ENCODE peak calls at places on chromosomes 16 and 17, in eight cellular contexts. K is hippocampal formation; X is HCT116; E is NCI-H1105; W is T47D; L is HTR-8/SVneo; N is DMS 273 treated with DMSO at 0.1 percent for 48 hours; O is activated T-cell treated with anti-CD3 and anti-CD28 coated beads, Interleukin-2, amount 50 U/mL, for 48 hours. Y is an unnamed sample.

GRCh38 chr16:57147381-57148191 is 38.3 kb downstream of the PSME3IP1 start:
- DNase-seq in K (no peak), X (no peak), E (no peak), W (no peak), L (no peak), N (no peak), O (no peak), Y (no peak)

GRCh38 chr16:71722801-71723536 is 1.5 kb downstream of the PHLPP2 start:
- DNase-seq in K (no peak), X (peak), E (peak), W (peak), L (peak), N (no peak), O (peak), Y (peak)

GRCh38 chr17:17935321-17936271 is 36.6 kb downstream of the TOM1L2 start:
- DNase-seq in K (no peak), X (no peak), E (no peak), W (no peak), L (peak), N (no peak), O (no peak), Y (no peak)

GRCh38 chr16:25729188-25729587 is 37.4 kb downstream of the HS3ST4 start:
- DNase-seq in K (no peak), X (no peak), E (no peak), W (no peak), L (no peak), N (no peak), O (no peak), Y (no peak)

GRCh38 chr17:28684963-28685362 is 23.0 kb downstream of the SUPT6H start:
- DNase-seq in K (peak), X (no peak), E (no peak), W (peak), L (peak), N (peak), O (no peak), Y (no peak)

GRCh38 chr17:6420173-6420641 is 14.7 kb downstream of the AIPL1 start:
- DNase-seq in K (no peak), X (no peak), E (no peak), W (peak), L (no peak), N (no peak), O (peak), Y (no peak)

GRCh38 chr16:51243836-51244483 is 92.9 kb upstream of the SALL1 start:
- DNase-seq in K (no peak), X (no peak), E (no peak), W (no peak), L (no peak), N (no peak), O (no peak), Y (no peak)

GRCh38 chr17:83106913-83107655 is 27.7 kb downstream of the METRNL start:
- DNase-seq in K (no peak), X (no peak), E (no peak), W (no peak), L (no peak), N (no peak), O (no peak), Y (no peak)

GRCh38 chr16:73152731-73153130 is 104.8 kb upstream of the ZFHX3 start:
- DNase-seq in K (no peak), X (no peak), E (no peak), W (no peak), L (no peak), N (no peak), O (no peak), Y (no peak)

GRCh38 chr17:9828296-9829059 is 2.8 kb downstream of the GLP2R start:
- DNase-seq in K (no peak), X (no peak), E (no peak), W (no peak), L (no peak), N (no peak), O (no peak), Y (no peak)

GRCh38 chr17:75843577-75844529 is at the start of gene UNC13D:
- DNase-seq in K (no peak), X (no peak), E (no peak), W (peak), L (no peak), N (no peak), O (peak), Y (no peak)

GRCh38 chr17:66625321-66625767 is 209.6 kb upstream of the CACNG5 start:
- DNase-seq in K (peak), X (peak), E (peak), W (peak), L (peak), N (peak), O (no peak), Y (no peak)

GRCh38 chr16:8905168-8905762 is 23.1 kb downstream of the LITAFD start:
- DNase-seq in K (peak), X (peak), E (no peak), W (peak), L (peak), N (no peak), O (no peak), Y (no peak)

GRCh38 chr17:7858487-7858832 is 657 bp downstream of the CYB5D1 start:
- DNase-seq in K (no peak), X (no peak), E (peak), W (no peak), L (no peak), N (no peak), O (no peak), Y (peak)

GRCh38 chr16:21638573-21638975 is 13.8 kb downstream of the IGSF6 start:
- DNase-seq in K (no peak), X (no peak), E (no peak), W (peak), L (no peak), N (no peak), O (no peak), Y (no peak)

GRCh38 chr17:39861235-39861634 is 2.9 kb downstream of the IKZF3 start:
- DNase-seq in K (no peak), X (no peak), E (no peak), W (no peak), L (no peak), N (no peak), O (no peak), Y (no peak)

GRCh38 chr17:43468746-43469544 is 14.8 kb upstream of the DHX8 start:
- DNase-seq in K (no peak), X (peak), E (no peak), W (no peak), L (no peak), N (peak), O (no peak), Y (no peak)

GRCh38 chr17:6163632-6164319 is 93.6 kb downstream of the WSCD1 start:
- DNase-seq in K (no peak), X (no peak), E (peak), W (no peak), L (no peak), N (peak), O (no peak), Y (peak)

GRCh38 chr17:69141802-69142472 is at the start of gene ABCA6:
- DNase-seq in K (peak), X (no peak), E (no peak), W (peak), L (no peak), N (no peak), O (no peak), Y (no peak)

GRCh38 chr16:4924593-4925378 is 12.2 kb downstream of the PPL start:
- DNase-seq in K (no peak), X (no peak), E (no peak), W (peak), L (no peak), N (no peak), O (no peak), Y (no peak)

GRCh38 chr16:842061-842476 is 41.5 kb upstream of the GNG13 start:
- DNase-seq in K (no peak), X (no peak), E (no peak), W (no peak), L (no peak), N (no peak), O (no peak), Y (no peak)

GRCh38 chr17:74821655-74822328 is 37.9 kb downstream of the GRIN2C start:
- DNase-seq in K (no peak), X (no peak), E (no peak), W (no peak), L (no peak), N (no peak), O (no peak), Y (no peak)

GRCh38 chr16:89096768-89097527 is 3.3 kb downstream of the ACSF3 start:
- DNase-seq in K (no peak), X (no peak), E (no peak), W (no peak), L (no peak), N (no peak), O (peak), Y (no peak)

GRCh38 chr16:31464781-31465260 is 5.5 kb downstream of the ARMC5 start:
- DNase-seq in K (no peak), X (no peak), E (no peak), W (no peak), L (no peak), N (no peak), O (no peak), Y (no peak)

GRCh38 chr16:67483731-67484525 is 581 bp upstream of the AGRP start:
- DNase-seq in K (no peak), X (no peak), E (no peak), W (no peak), L (no peak), N (no peak), O (no peak), Y (no peak)

GRCh38 chr16:85420501-85421337 is 192.4 kb upstream of the GSE1 start:
- DNase-seq in K (no peak), X (peak), E (no peak), W (peak), L (peak), N (no peak), O (peak), Y (peak)

GRCh38 chr16:86821933-86822332 is 243.6 kb downstream of the FOXL1 start:
- DNase-seq in K (no peak), X (no peak), E (no peak), W (no peak), L (no peak), N (no peak), O (no peak), Y (no peak)

GRCh38 chr17:35713069-35713728 is 18.2 kb upstream of the RASL10B start:
- DNase-seq in K (no peak), X (no peak), E (no peak), W (no peak), L (peak), N (no peak), O (no peak), Y (no peak)

GRCh38 chr17:60193482-60193881 is 43.7 kb downstream of the CA4 start:
- DNase-seq in K (no peak), X (no peak), E (no peak), W (no peak), L (no peak), N (no peak), O (no peak), Y (no peak)

GRCh38 chr16:17461951-17462729 is 8.6 kb downstream of the XYLT1 start:
- DNase-seq in K (no peak), X (no peak), E (no peak), W (no peak), L (no peak), N (no peak), O (no peak), Y (no peak)

GRCh38 chr17:82213251-82214011 is 789 bp upstream of the CCDC57 start:
- DNase-seq in K (no peak), X (no peak), E (peak), W (peak), L (peak), N (peak), O (peak), Y (peak)

GRCh38 chr17:74431568-74432483 is at the start of gene GPRC5C:
- DNase-seq in K (no peak), X (peak), E (peak), W (peak), L (peak), N (peak), O (peak), Y (peak)

GRCh38 chr17:49745175-49746139 is 18.5 kb downstream of the FAM117A start:
- DNase-seq in K (no peak), X (no peak), E (no peak), W (no peak), L (no peak), N (no peak), O (no peak), Y (no peak)

GRCh38 chr16:4795181-4795827 is at the start of gene SMIM22:
- DNase-seq in K (no peak), X (no peak), E (peak), W (peak), L (no peak), N (no peak), O (no peak), Y (no peak)

GRCh38 chr17:76501018-76501826 is at the start of gene RHBDF2:
- DNase-seq in K (peak), X (peak), E (peak), W (peak), L (peak), N (peak), O (peak), Y (peak)